ENCODE peak calls at places on chromosomes 7 and 10, in five cellular contexts. V, J, F, S and U are unnamed samples.

GRCh38 chr10:111498560-111498959 is 421.7 kb downstream of the ADRA2A start:
- DNase-seq in S (no peak), F (no peak), J (no peak), V (no peak), U (no peak)

GRCh38 chr10:129031233-129032150 is 435.5 kb upstream of the MGMT start:
- DNase-seq in J (peak; percentile 83), F (peak; percentile 87), V (peak; percentile 17), S (peak; percentile 77), U (no peak)

GRCh38 chr10:115653473-115653872 is 560.3 kb downstream of the ATRNL1 start:
- DNase-seq in J (no peak), V (no peak), F (no peak), S (no peak), U (no peak)

GRCh38 chr10:34437897-34438296 is 377.2 kb downstream of the PARD3 start:
- DNase-seq in S (no peak), J (no peak), V (no peak), F (no peak), U (no peak)

GRCh38 chr7:132202541-132202940 is 373.7 kb downstream of the PLXNA4 start:
- DNase-seq in J (no peak), F (no peak), V (no peak), S (no peak), U (no peak)

GRCh38 chr10:93816123-93816747 is 58.5 kb downstream of the LGI1 start:
- DNase-seq in F (peak; percentile 83), S (peak; percentile 63), J (peak; percentile 72), V (peak; percentile 52), U (no peak)

GRCh38 chr10:98611432-98611831 is 164.7 kb upstream of the HPS1 start:
- DNase-seq in V (no peak), J (no peak), F (no peak), S (no peak), U (no peak)

GRCh38 chr10:86693721-86694369 is 25.5 kb downstream of the LDB3 start:
- DNase-seq in J (peak; percentile 64), S (peak; percentile 60), V (no peak), F (peak; percentile 88), U (no peak)

GRCh38 chr7:26743205-26743604 is 121.2 kb downstream of the SKAP2 start:
- DNase-seq in F (peak; percentile 4), S (no peak), V (no peak), J (no peak), U (no peak)